ENCODE peak calls at places on chromosomes 6 and 20, in seven cellular contexts. C is heart right ventricle; K is HL-60; I is IMR-90; M is CD4-positive, alpha-beta T cell; G is brain microvascular endothelial cell; W is aorta. N is an unnamed sample.

GRCh38 chr20:62557425-62557824 is 81.6 kb upstream of the GATA5 start:
- DNase-seq in C (no peak), K (no peak), I (no peak), M (no peak), G (no peak), W (no peak), N (no peak)

GRCh38 chr6:166313255-166314070 is 5.3 kb upstream of the PRR18 start:
- DNase-seq in C (no peak), K (peak), I (peak), M (peak), G (no peak), W (no peak), N (no peak)

GRCh38 chr20:64232794-64233193 is 22.8 kb upstream of the PCMTD2 start:
- DNase-seq in C (peak), K (no peak), I (no peak), M (no peak), G (no peak), W (no peak), N (no peak)

GRCh38 chr6:163346529-163346961 is 68.0 kb upstream of the QKI start:
- DNase-seq in C (no peak), K (no peak), I (no peak), M (no peak), G (no peak), W (peak), N (peak)

GRCh38 chr6:37019065-37019450 is 13.6 kb downstream of the FGD2 start:
- DNase-seq in C (no peak), K (no peak), I (no peak), M (no peak), G (no peak), W (no peak), N (no peak)

GRCh38 chr20:31676534-31677030 is 38.9 kb downstream of the COX4I2 start:
- DNase-seq in C (no peak), K (no peak), I (no peak), M (no peak), G (no peak), W (peak), N (no peak)

GRCh38 chr20:25356294-25356933 is 34.2 kb downstream of the ABHD12 start:
- DNase-seq in C (no peak), K (no peak), I (no peak), M (no peak), G (no peak), W (no peak), N (no peak)

GRCh38 chr6:6699741-6700367 is 111.3 kb downstream of the LY86 start:
- DNase-seq in C (peak), K (peak), I (peak), M (no peak), G (peak), W (peak), N (peak)

GRCh38 chr6:71408966-71409723 is 120.5 kb downstream of the OGFRL1 start:
- DNase-seq in C (no peak), K (no peak), I (peak), M (no peak), G (no peak), W (no peak), N (no peak)

GRCh38 chr6:44250718-44251123 is 3.8 kb downstream of the HSP90AB1 start:
- DNase-seq in C (no peak), K (no peak), I (no peak), M (no peak), G (no peak), W (no peak), N (no peak)

GRCh38 chr20:46139243-46139889 is 21.3 kb downstream of the CD40 start:
- DNase-seq in C (no peak), K (no peak), I (no peak), M (no peak), G (no peak), W (no peak), N (no peak)

GRCh38 chr6:113381957-113382356 is 475.2 kb upstream of the MARCKS start:
- DNase-seq in C (peak), K (peak), I (peak), M (no peak), G (peak), W (no peak), N (no peak)

GRCh38 chr6:170295519-170296422 is 4.9 kb upstream of the DLL1 start:
- DNase-seq in C (no peak), K (peak), I (no peak), M (no peak), G (no peak), W (no peak), N (no peak)

GRCh38 chr20:50594591-50595432 is 84.6 kb downstream of the PTPN1 start:
- DNase-seq in C (no peak), K (no peak), I (no peak), M (no peak), G (no peak), W (no peak), N (no peak)

GRCh38 chr6:74534485-74535211 is 671.2 kb downstream of the COL12A1 start:
- DNase-seq in C (no peak), K (no peak), I (peak), M (no peak), G (peak), W (no peak), N (no peak)

GRCh38 chr6:56381852-56382251 is 134.5 kb upstream of the COL21A1 start:
- DNase-seq in C (no peak), K (no peak), I (peak), M (no peak), G (no peak), W (no peak), N (no peak)

GRCh38 chr6:125259354-125259736 is 42.4 kb downstream of the HDDC2 start:
- DNase-seq in C (no peak), K (no peak), I (no peak), M (no peak), G (no peak), W (no peak), N (no peak)

GRCh38 chr20:15807271-15807670 is 766.0 kb downstream of the KIF16B start:
- DNase-seq in C (no peak), K (no peak), I (no peak), M (no peak), G (no peak), W (no peak), N (no peak)

GRCh38 chr6:110769923-110770322 is 45.3 kb downstream of the CDK19 start:
- DNase-seq in C (no peak), K (no peak), I (no peak), M (no peak), G (no peak), W (no peak), N (no peak)

GRCh38 chr20:1901704-1902103 is 6.5 kb downstream of the SIRPA start:
- DNase-seq in C (no peak), K (no peak), I (no peak), M (no peak), G (no peak), W (no peak), N (no peak)

GRCh38 chr6:124995131-124995530 is 32.9 kb downstream of the RNF217 start:
- DNase-seq in C (no peak), K (no peak), I (no peak), M (no peak), G (no peak), W (no peak), N (no peak)

GRCh38 chr6:35082046-35082732 is 59.0 kb downstream of the TCP11 start:
- DNase-seq in C (no peak), K (no peak), I (no peak), M (no peak), G (no peak), W (no peak), N (no peak)

GRCh38 chr20:17590245-17590644 is 20.4 kb downstream of the DSTN start:
- DNase-seq in C (no peak), K (no peak), I (no peak), M (no peak), G (no peak), W (no peak), N (no peak)

GRCh38 chr6:48560408-48560807 is 449.4 kb upstream of the PTCHD4 start:
- DNase-seq in C (no peak), K (no peak), I (peak), M (no peak), G (peak), W (no peak), N (no peak)

GRCh38 chr6:16514249-16514648 is 247.0 kb downstream of the ATXN1 start:
- DNase-seq in C (no peak), K (peak), I (peak), M (no peak), G (peak), W (no peak), N (peak)

GRCh38 chr6:125742433-125743120 is 6.9 kb upstream of the HEY2 start:
- DNase-seq in C (no peak), K (no peak), I (no peak), M (no peak), G (no peak), W (no peak), N (no peak)

GRCh38 chr6:105786890-105787655 is 299.1 kb upstream of the PRDM1 start:
- DNase-seq in C (no peak), K (no peak), I (no peak), M (no peak), G (no peak), W (no peak), N (no peak)

GRCh38 chr20:38427655-38428023 is 7.5 kb downstream of the SNHG17 start:
- DNase-seq in C (no peak), K (no peak), I (no peak), M (no peak), G (no peak), W (no peak), N (no peak)
- H3K27ac ChIP-seq in C (no peak), K (no peak), I (no peak), M (no peak), G (no peak), W (no peak), N (no peak)

DNA sequence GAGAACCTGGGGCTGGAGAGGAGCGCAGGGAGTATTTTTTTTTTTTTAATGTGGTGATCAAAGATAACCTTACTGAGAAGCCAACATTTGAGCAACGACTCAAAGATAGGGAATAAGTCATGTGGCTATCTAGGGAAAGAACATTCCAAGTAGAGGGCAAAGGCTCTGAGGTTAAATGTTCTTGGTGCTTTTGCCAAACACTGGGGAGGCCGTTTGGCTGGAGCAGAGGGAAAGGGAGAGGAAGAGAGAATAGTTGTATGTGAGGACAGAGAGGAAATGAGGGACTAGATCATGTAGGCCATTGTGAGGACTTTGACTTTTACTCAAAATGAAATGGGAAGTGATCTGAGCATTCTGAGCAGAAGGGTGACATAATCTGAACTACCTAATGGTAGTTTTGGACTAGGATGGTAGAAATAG is 27.8 kb downstream of the ACSS2 start:
- DNase-seq in C (no peak), K (no peak), I (no peak), M (no peak), G (no peak), W (no peak), N (no peak)
- H3K27ac ChIP-seq in C (no peak), K (no peak), I (no peak), M (no peak), G (no peak), W (no peak), N (no peak)

GRCh38 chr20:38872491-38873049 is 53.6 kb upstream of the FAM83D start:
- DNase-seq in C (no peak), K (no peak), I (no peak), M (no peak), G (no peak), W (no peak), N (no peak)

GRCh38 chr20:38872036-38872435 is 54.2 kb upstream of the FAM83D start:
- DNase-seq in C (no peak), K (no peak), I (no peak), M (no peak), G (no peak), W (no peak), N (no peak)

GRCh38 chr20:38874460-38875169 is 51.6 kb upstream of the FAM83D start:
- DNase-seq in C (no peak), K (no peak), I (no peak), M (no peak), G (no peak), W (no peak), N (no peak)

GRCh38 chr20:38871560-38871953 is 54.7 kb upstream of the FAM83D start:
- DNase-seq in C (no peak), K (no peak), I (no peak), M (no peak), G (no peak), W (no peak), N (no peak)

DNA sequence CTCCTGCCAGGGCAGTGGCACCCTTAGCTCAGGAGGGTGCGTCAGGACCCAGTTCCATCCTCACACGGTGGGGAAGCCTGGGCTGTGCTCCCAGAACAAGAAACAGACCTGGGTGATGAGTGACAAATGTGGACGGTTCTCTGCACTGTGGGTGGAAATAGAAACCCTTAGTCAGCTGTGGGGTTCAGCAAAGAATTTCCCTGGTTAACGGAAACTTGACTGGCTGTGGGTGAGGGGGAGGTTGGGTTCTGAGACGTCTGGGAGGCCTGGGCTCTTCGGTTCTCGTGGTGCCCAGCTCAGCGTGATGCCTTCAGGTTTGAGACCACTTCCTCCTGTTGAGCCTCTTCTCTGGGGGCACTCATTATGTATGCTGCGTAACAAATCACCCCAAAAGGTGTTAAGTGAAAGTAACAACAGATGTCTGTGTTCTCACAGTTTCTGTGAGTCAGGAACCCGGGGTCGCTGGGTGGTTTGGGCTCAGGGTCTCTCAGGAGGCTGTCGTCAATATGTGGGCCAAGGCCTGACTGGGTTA is 53.1 kb upstream of the FAM83D start:
- DNase-seq in C (no peak), K (no peak), I (no peak), M (peak), G (no peak), W (no peak), N (no peak)
- H3K27ac ChIP-seq in C (no peak), K (no peak), I (no peak), M (peak), G (no peak), W (no peak), N (peak)

GRCh38 chr6:160430203-160430602 is 82.0 kb downstream of the SLC22A3 start:
- DNase-seq in C (no peak), K (no peak), I (no peak), M (no peak), G (no peak), W (no peak), N (no peak)
- H3K27ac ChIP-seq in C (no peak), K (no peak), I (no peak), M (no peak), G (no peak), W (no peak), N (no peak)